ENCODE peak calls at places on chromosome 4, in seven cellular contexts. U is lung; T is T-helper 1 cell; J is activated T-helper 1 cell treated with anti-CD3 and anti-CD28 coated beads, Interleukin-2, amount 50 U/mL, for 16 hours; D is activated naive CD4-positive, alpha-beta T cell; N is hippocampal formation; P is heart right ventricle. C is an unnamed sample.

GRCh38 chr4:186016796-186017195 is 52.2 kb upstream of the TLR3 start:
- DNase-seq in U (no peak), T (no peak), J (no peak), D (no peak), N (no peak), P (no peak), C (no peak)

GRCh38 chr4:85250852-85251251 is 224.1 kb upstream of the ARHGAP24 start:
- DNase-seq in U (no peak), T (no peak), J (no peak), D (no peak), N (no peak), P (no peak), C (no peak)

GRCh38 chr4:113760094-113760851 is 1.3 kb downstream of the CAMK2D start:
- DNase-seq in U (peak; percentile 58), T (no peak), J (no peak), D (peak; percentile 6), N (peak; percentile 34), P (no peak), C (no peak)

GRCh38 chr4:15781427-15782095 is 3.4 kb downstream of the CD38 start:
- DNase-seq in U (no peak), T (no peak), J (no peak), D (no peak), N (no peak), P (no peak), C (no peak)

GRCh38 chr4:21948347-21949072 is at the start of gene KCNIP4:
- DNase-seq in U (no peak), T (no peak), J (no peak), D (no peak), N (no peak), P (no peak), C (peak; percentile 7)

GRCh38 chr4:11548529-11549176 is 120.0 kb upstream of the HS3ST1 start:
- DNase-seq in U (no peak), T (no peak), J (no peak), D (no peak), N (no peak), P (no peak), C (no peak)

GRCh38 chr4:5751918-5752802 is 41.2 kb downstream of the EVC start:
- DNase-seq in U (no peak), T (no peak), J (no peak), D (no peak), N (no peak), P (no peak), C (no peak)

GRCh38 chr4:10056334-10057022 is 35.2 kb upstream of the SLC2A9 start:
- DNase-seq in U (no peak), T (no peak), J (no peak), D (no peak), N (no peak), P (no peak), C (no peak)

GRCh38 chr4:34279011-34279410 is 1965.3 kb downstream of the ARAP2 start:
- DNase-seq in U (no peak), T (no peak), J (no peak), D (no peak), N (no peak), P (no peak), C (no peak)

GRCh38 chr4:78951862-78952472 is 12.7 kb upstream of the PAQR3 start:
- DNase-seq in U (no peak), T (no peak), J (no peak), D (no peak), N (peak; percentile 71), P (no peak), C (peak; percentile 5)

GRCh38 chr4:2059726-2060577 is 825 bp downstream of the NAT8L start:
- DNase-seq in U (no peak), T (no peak), J (no peak), D (no peak), N (no peak), P (no peak), C (no peak)

GRCh38 chr4:8841678-8842268 is 29.9 kb downstream of the HMX1 start:
- DNase-seq in U (no peak), T (no peak), J (no peak), D (no peak), N (no peak), P (no peak), C (no peak)

GRCh38 chr4:185904381-185904780 is 92.4 kb upstream of the SORBS2 start:
- DNase-seq in U (no peak), T (no peak), J (no peak), D (no peak), N (no peak), P (no peak), C (no peak)

GRCh38 chr4:142091691-142092182 is 455.4 kb downstream of the IL15 start:
- DNase-seq in U (no peak), T (no peak), J (no peak), D (no peak), N (no peak), P (peak; percentile 41), C (no peak)

GRCh38 chr4:46123872-46124755 is at the start of gene GABRG1:
- DNase-seq in U (no peak), T (no peak), J (no peak), D (no peak), N (peak; percentile 85), P (no peak), C (no peak)

GRCh38 chr4:122732329-122733026 is at the start of gene BBS12:
- DNase-seq in U (peak; percentile 99), T (peak; percentile 96), J (peak; percentile 97), D (peak; percentile 87), N (peak; percentile 99), P (peak; percentile 99), C (peak; percentile 81)

GRCh38 chr4:170990989-170991589 is 822.1 kb upstream of the GALNTL6 start:
- DNase-seq in U (no peak), T (no peak), J (no peak), D (no peak), N (no peak), P (no peak), C (no peak)

GRCh38 chr4:89379541-89380035 is 72.0 kb upstream of the GPRIN3 start:
- DNase-seq in U (no peak), T (no peak), J (no peak), D (no peak), N (no peak), P (no peak), C (no peak)

GRCh38 chr4:133483600-133484246 is 334.6 kb downstream of the PCDH10 start:
- DNase-seq in U (no peak), T (no peak), J (no peak), D (no peak), N (peak; percentile 20), P (no peak), C (no peak)

GRCh38 chr4:48271048-48271452 is 1.4 kb upstream of the TEC start:
- DNase-seq in U (no peak), T (no peak), J (no peak), D (no peak), N (no peak), P (no peak), C (no peak)

GRCh38 chr4:183326853-183327252 is 4.6 kb upstream of the CLDN24 start:
- DNase-seq in U (no peak), T (no peak), J (no peak), D (no peak), N (no peak), P (no peak), C (no peak)

GRCh38 chr4:8155048-8155447 is 3.6 kb downstream of the ABLIM2 start:
- DNase-seq in U (no peak), T (no peak), J (no peak), D (no peak), N (no peak), P (no peak), C (no peak)

GRCh38 chr4:23483320-23483958 is 406.4 kb downstream of the PPARGC1A start:
- DNase-seq in U (no peak), T (no peak), J (no peak), D (no peak), N (no peak), P (no peak), C (no peak)

GRCh38 chr4:143961084-143961483 is 55.7 kb upstream of the GYPE start:
- DNase-seq in U (no peak), T (no peak), J (no peak), D (no peak), N (no peak), P (no peak), C (no peak)

C was measured in GM12891.